ENCODE peak calls at places on chromosome 9, in four cellular contexts. L is HCT116, U is heart left ventricle, B is AG09309. F is an unnamed sample.

GRCh38 chr9:90741036-90741435 is 60.6 kb upstream of the SYK start:
- DNase-seq in L (no peak), U (no peak), B (no peak), F (no peak)

GRCh38 chr9:82922686-82923085 is 140.3 kb downstream of the RASEF start:
- DNase-seq in L (no peak), B (no peak), U (no peak), F (no peak)

GRCh38 chr9:111161015-111161415 is 122.7 kb upstream of the LPAR1 start:
- DNase-seq in B (peak; percentile 46), U (no peak), L (no peak), F (peak; percentile 69)

GRCh38 chr9:91433180-91433579 is 9.5 kb upstream of the NFIL3 start:
- DNase-seq in B (peak; percentile 91), U (no peak), L (peak; percentile 78), F (peak; percentile 89)

GRCh38 chr9:33510264-33511183 is 13.5 kb upstream of the ANKRD18B start:
- DNase-seq in L (no peak), B (no peak), U (peak; percentile 76), F (no peak)

GRCh38 chr9:34741628-34742027 is 31.7 kb upstream of the CCL21 start:
- DNase-seq in U (no peak), L (no peak), B (no peak), F (no peak)

GRCh38 chr9:121640486-121641227 is 10.8 kb upstream of the DAB2IP start:
- DNase-seq in B (no peak), L (no peak), U (no peak), F (no peak)

GRCh38 chr9:71733176-71733575 is 35.1 kb downstream of the CEMIP2 start:
- DNase-seq in U (no peak), L (no peak), B (no peak), F (no peak)

GRCh38 chr9:134637241-134637640 is 4.4 kb upstream of the COL5A1 start:
- DNase-seq in L (no peak), U (peak; percentile 6), B (no peak), F (no peak)

DNA sequence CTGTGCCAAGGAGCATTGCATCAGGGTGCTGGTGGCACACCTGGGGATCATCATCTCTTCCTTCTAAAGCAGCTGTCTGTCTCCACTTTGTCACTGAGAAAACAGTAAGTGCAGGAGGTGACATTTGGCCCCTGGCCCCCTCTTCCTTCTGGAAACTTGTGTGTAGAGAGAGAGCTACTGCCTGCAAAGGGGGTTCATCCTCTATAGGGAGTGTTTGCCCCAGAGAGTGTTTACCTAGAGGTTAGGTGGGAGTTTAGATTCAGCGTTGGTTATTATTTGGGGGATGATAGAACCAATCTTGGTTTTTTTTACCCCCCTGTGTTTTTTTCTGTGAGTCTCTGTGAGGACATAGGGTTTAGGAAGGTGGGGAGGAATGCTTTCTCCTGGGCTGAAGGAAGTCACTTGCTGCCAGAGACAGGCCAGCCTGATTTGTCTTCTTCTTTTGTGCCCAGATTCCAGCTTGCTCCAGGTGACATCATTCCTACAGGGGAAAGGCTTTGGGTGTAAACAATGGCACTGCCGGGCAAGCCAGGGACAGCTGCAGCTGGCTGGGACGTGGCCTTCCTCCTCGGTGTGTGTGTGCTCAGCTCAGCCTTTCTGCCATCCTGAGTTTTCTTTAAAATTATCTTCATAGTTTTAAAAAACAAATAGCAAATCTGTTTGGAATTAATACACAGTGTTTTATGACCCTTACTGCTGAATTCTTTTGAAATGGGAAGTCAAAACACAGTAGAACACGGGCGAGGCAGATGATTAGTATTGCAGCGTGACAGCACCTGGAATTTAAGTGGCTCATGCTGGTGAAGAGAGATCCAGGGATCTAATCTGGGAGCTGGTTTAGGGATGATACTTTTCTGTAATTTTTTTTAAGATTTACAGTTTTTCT is 24.5 kb downstream of the PRRC2B start:
- DNase-seq in U (peak; percentile 53), L (no peak), B (no peak), F (no peak)
- H3K4me3 ChIP-seq in U (no peak overlapping the region), L (no peak overlapping the region), B (no peak overlapping the region), F (no peak overlapping the region)

DNA sequence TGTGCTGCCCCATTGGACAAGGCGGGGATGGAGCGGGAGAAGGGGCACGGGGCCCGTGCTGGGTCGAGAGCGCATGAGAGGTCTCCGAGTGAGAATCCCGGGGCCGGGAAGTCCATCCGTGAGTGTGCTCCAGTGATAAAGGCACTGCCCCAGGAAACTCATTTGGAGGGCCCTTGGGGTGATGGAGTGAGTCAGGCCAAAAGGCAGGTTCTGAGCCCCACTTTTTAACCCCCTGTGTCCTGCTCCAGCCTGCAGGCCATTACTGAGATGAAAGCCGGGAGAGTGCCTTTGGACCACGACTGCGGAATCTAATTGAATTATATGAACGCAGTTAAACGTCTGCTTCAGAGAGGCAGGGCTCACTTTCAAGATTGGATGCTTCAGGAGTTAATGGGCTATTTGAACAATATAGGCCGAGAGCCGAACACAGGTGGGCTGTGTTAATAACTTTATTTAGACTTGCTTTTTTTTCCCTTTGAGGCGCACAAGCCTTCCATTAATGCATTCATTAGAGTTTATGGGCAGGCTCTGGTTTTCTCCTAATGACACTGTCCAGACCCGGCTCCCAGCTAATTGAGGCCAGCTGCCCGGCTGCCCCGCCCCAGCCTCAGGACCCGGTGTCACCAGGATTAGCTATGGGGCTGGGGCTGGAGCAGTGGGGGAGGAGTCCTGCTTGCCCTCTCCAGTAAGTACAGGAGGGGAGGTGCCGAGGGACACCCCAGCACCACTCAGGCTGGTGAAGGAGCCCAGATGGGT is 79.1 kb upstream of the LMX1B start:
- DNase-seq in U (no peak), B (no peak), L (no peak), F (no peak)
- H3K4me3 ChIP-seq in U (no peak overlapping the region), B (no peak overlapping the region), L (no peak overlapping the region), F (no peak overlapping the region)

GRCh38 chr9:20988061-20988460 is 43.4 kb downstream of the HACD4 start:
- DNase-seq in U (no peak), L (no peak), B (no peak), F (no peak)
- H3K4me3 ChIP-seq in U (no peak overlapping the region), L (no peak overlapping the region), B (no peak overlapping the region), F (no peak overlapping the region)

GRCh38 chr9:84843175-84843824 is 173.8 kb downstream of the NTRK2 start:
- DNase-seq in L (no peak), B (no peak), U (no peak), F (no peak)
- H3K4me3 ChIP-seq in L (no peak overlapping the region), B (no peak overlapping the region), U (no peak overlapping the region), F (no peak overlapping the region)